ENCODE peak calls at places on chromosomes 2 and 18, in ten cellular contexts. One of them, this sample, is unnamed.
A peak's percentile ranks its signal among the peaks of the same experiment; 100 is the strongest.

GRCh38 chr2:164438490-164439205 is 182.6 kb downstream of the GRB14 start:
- DNase-seq in type B pancreatic cell: no peak
- DNase-seq in Calu3: no peak
- DNase-seq in amniotic stem cell: no peak
- DNase-seq in endothelial cell: no peak
- DNase-seq in EL: no peak
- DNase-seq in nephron progenitor cell: no peak
- DNase-seq in stimulated activated CD4-positive, alpha-beta T cell treated with anti-CD3 and anti-CD28 coated beads, Interleukin-2, amount 100 ng/mL, for 48 hours: no peak
- DNase-seq in astrocyte of the spinal cord: no peak
- DNase-seq in fibroblast of pulmonary artery: no peak
- DNase-seq in this sample: no peak

GRCh38 chr18:24674236-24675004 is 214.0 kb downstream of the HRH4 start:
- DNase-seq in endothelial cell: no peak
- DNase-seq in fibroblast of pulmonary artery: no peak
- DNase-seq in Calu3: no peak
- DNase-seq in nephron progenitor cell: no peak
- DNase-seq in amniotic stem cell: no peak
- DNase-seq in stimulated activated CD4-positive, alpha-beta T cell treated with anti-CD3 and anti-CD28 coated beads, Interleukin-2, amount 100 ng/mL, for 48 hours: no peak
- DNase-seq in EL: no peak
- DNase-seq in astrocyte of the spinal cord: no peak
- DNase-seq in type B pancreatic cell: no peak
- DNase-seq in this sample: no peak

GRCh38 chr2:215899111-215900074 is 114.0 kb downstream of the MREG start:
- DNase-seq in astrocyte of the spinal cord: peak; percentile 39
- DNase-seq in stimulated activated CD4-positive, alpha-beta T cell treated with anti-CD3 and anti-CD28 coated beads, Interleukin-2, amount 100 ng/mL, for 48 hours: no peak
- DNase-seq in nephron progenitor cell: no peak
- DNase-seq in amniotic stem cell: no peak
- DNase-seq in Calu3: no peak
- DNase-seq in endothelial cell: no peak
- DNase-seq in EL: no peak
- DNase-seq in fibroblast of pulmonary artery: peak; percentile 39
- DNase-seq in type B pancreatic cell: no peak
- DNase-seq in this sample: no peak

GRCh38 chr18:22813648-22814328 is 119.3 kb upstream of the RBBP8 start:
- DNase-seq in stimulated activated CD4-positive, alpha-beta T cell treated with anti-CD3 and anti-CD28 coated beads, Interleukin-2, amount 100 ng/mL, for 48 hours: no peak
- DNase-seq in EL: peak; percentile 39
- DNase-seq in endothelial cell: no peak
- DNase-seq in type B pancreatic cell: no peak
- DNase-seq in nephron progenitor cell: no peak
- DNase-seq in astrocyte of the spinal cord: peak; percentile 58
- DNase-seq in Calu3: peak; percentile 41
- DNase-seq in amniotic stem cell: peak; percentile 32
- DNase-seq in fibroblast of pulmonary artery: peak; percentile 71
- DNase-seq in this sample: peak; percentile 12

GRCh38 chr2:56337342-56337741 is 153.6 kb downstream of the CCDC85A start:
- DNase-seq in Calu3: no peak
- DNase-seq in EL: no peak
- DNase-seq in fibroblast of pulmonary artery: no peak
- DNase-seq in stimulated activated CD4-positive, alpha-beta T cell treated with anti-CD3 and anti-CD28 coated beads, Interleukin-2, amount 100 ng/mL, for 48 hours: no peak
- DNase-seq in astrocyte of the spinal cord: no peak
- DNase-seq in nephron progenitor cell: no peak
- DNase-seq in endothelial cell: no peak
- DNase-seq in type B pancreatic cell: no peak
- DNase-seq in amniotic stem cell: no peak
- DNase-seq in this sample: no peak

GRCh38 chr2:8692783-8693768 is 11.2 kb downstream of the ID2 start:
- DNase-seq in amniotic stem cell: no peak
- DNase-seq in EL: no peak
- DNase-seq in endothelial cell: peak; percentile 62
- DNase-seq in type B pancreatic cell: no peak
- DNase-seq in Calu3: peak; percentile 83
- DNase-seq in astrocyte of the spinal cord: no peak
- DNase-seq in nephron progenitor cell: peak; percentile 67
- DNase-seq in fibroblast of pulmonary artery: no peak
- DNase-seq in stimulated activated CD4-positive, alpha-beta T cell treated with anti-CD3 and anti-CD28 coated beads, Interleukin-2, amount 100 ng/mL, for 48 hours: no peak
- DNase-seq in this sample: peak; percentile 81

GRCh38 chr18:44871771-44872170 is 191.1 kb downstream of the SETBP1 start:
- DNase-seq in astrocyte of the spinal cord: no peak
- DNase-seq in type B pancreatic cell: no peak
- DNase-seq in nephron progenitor cell: no peak
- DNase-seq in Calu3: no peak
- DNase-seq in amniotic stem cell: no peak
- DNase-seq in EL: no peak
- DNase-seq in fibroblast of pulmonary artery: no peak
- DNase-seq in stimulated activated CD4-positive, alpha-beta T cell treated with anti-CD3 and anti-CD28 coated beads, Interleukin-2, amount 100 ng/mL, for 48 hours: no peak
- DNase-seq in endothelial cell: no peak
- DNase-seq in this sample: no peak

GRCh38 chr18:24051256-24051947 is 36.8 kb downstream of the TTC39C start:
- DNase-seq in endothelial cell: no peak
- DNase-seq in astrocyte of the spinal cord: peak; percentile 59
- DNase-seq in stimulated activated CD4-positive, alpha-beta T cell treated with anti-CD3 and anti-CD28 coated beads, Interleukin-2, amount 100 ng/mL, for 48 hours: no peak
- DNase-seq in type B pancreatic cell: no peak
- DNase-seq in Calu3: no peak
- DNase-seq in EL: peak; percentile 70
- DNase-seq in nephron progenitor cell: no peak
- DNase-seq in fibroblast of pulmonary artery: peak; percentile 22
- DNase-seq in amniotic stem cell: no peak
- DNase-seq in this sample: peak; percentile 13

GRCh38 chr2:211846031-211846400 is 692.6 kb downstream of the ERBB4 start:
- DNase-seq in endothelial cell: no peak
- DNase-seq in fibroblast of pulmonary artery: no peak
- DNase-seq in type B pancreatic cell: no peak
- DNase-seq in Calu3: no peak
- DNase-seq in stimulated activated CD4-positive, alpha-beta T cell treated with anti-CD3 and anti-CD28 coated beads, Interleukin-2, amount 100 ng/mL, for 48 hours: no peak
- DNase-seq in amniotic stem cell: no peak
- DNase-seq in nephron progenitor cell: no peak
- DNase-seq in EL: no peak
- DNase-seq in astrocyte of the spinal cord: no peak
- DNase-seq in this sample: no peak

GRCh38 chr18:78971511-78972245 is 7.9 kb upstream of the SALL3 start:
- DNase-seq in astrocyte of the spinal cord: no peak
- DNase-seq in EL: no peak
- DNase-seq in stimulated activated CD4-positive, alpha-beta T cell treated with anti-CD3 and anti-CD28 coated beads, Interleukin-2, amount 100 ng/mL, for 48 hours: no peak
- DNase-seq in endothelial cell: no peak
- DNase-seq in fibroblast of pulmonary artery: no peak
- DNase-seq in nephron progenitor cell: no peak
- DNase-seq in Calu3: no peak
- DNase-seq in type B pancreatic cell: no peak
- DNase-seq in amniotic stem cell: no peak
- DNase-seq in this sample: no peak

This sample was measured in HuH-7.